ENCODE peak calls at places on chromosomes 6 and 20, in ten cellular contexts. One of them, this sample, is unnamed.

GRCh38 chr6:166313255-166314070 is 5.3 kb upstream of the PRR18 start:
- DNase-seq in naive thymus-derived CD4-positive, alpha-beta T cell: no peak
- DNase-seq in NCI-H774: peak; percentile 28
- DNase-seq in brain pericyte: no peak
- DNase-seq in neuronal stem cell: peak; percentile 31
- DNase-seq in bronchial epithelial cell: peak; percentile 18
- DNase-seq in WTC11: peak; percentile 67
- DNase-seq in NCI-H1436: peak; percentile 26
- DNase-seq in ELR: peak; percentile 61
- DNase-seq in SK-N-MC: no peak
- DNase-seq in this sample: no peak

GRCh38 chr6:150301871-150302800 is 66.7 kb upstream of the IYD start:
- DNase-seq in naive thymus-derived CD4-positive, alpha-beta T cell: no peak
- DNase-seq in NCI-H774: no peak
- DNase-seq in brain pericyte: no peak
- DNase-seq in neuronal stem cell: no peak
- DNase-seq in bronchial epithelial cell: peak; percentile 93
- DNase-seq in WTC11: no peak
- DNase-seq in NCI-H1436: no peak
- DNase-seq in ELR: peak; percentile 73
- DNase-seq in SK-N-MC: no peak
- DNase-seq in this sample: peak; percentile 78

GRCh38 chr6:36028887-36029324 is 1.3 kb downstream of the MAPK14 start:
- DNase-seq in naive thymus-derived CD4-positive, alpha-beta T cell: peak; percentile 44
- DNase-seq in NCI-H774: peak; percentile 35
- DNase-seq in brain pericyte: no peak
- DNase-seq in neuronal stem cell: peak; percentile 29
- DNase-seq in bronchial epithelial cell: peak; percentile 85
- DNase-seq in WTC11: peak; percentile 34
- DNase-seq in NCI-H1436: peak; percentile 21
- DNase-seq in ELR: peak; percentile 85
- DNase-seq in SK-N-MC: peak; percentile 77
- DNase-seq in this sample: peak; percentile 48

GRCh38 chr20:36101201-36101600 is 53.3 kb upstream of the EPB41L1 start:
- DNase-seq in naive thymus-derived CD4-positive, alpha-beta T cell: no peak
- DNase-seq in NCI-H774: peak; percentile 78
- DNase-seq in brain pericyte: no peak
- DNase-seq in neuronal stem cell: no peak
- DNase-seq in bronchial epithelial cell: no peak
- DNase-seq in WTC11: no peak
- DNase-seq in NCI-H1436: no peak
- DNase-seq in ELR: no peak
- DNase-seq in SK-N-MC: no peak
- DNase-seq in this sample: no peak

GRCh38 chr20:58852559-58853271 is at the start of gene GNAS:
- DNase-seq in naive thymus-derived CD4-positive, alpha-beta T cell: no peak
- DNase-seq in NCI-H774: peak; percentile 5
- DNase-seq in brain pericyte: no peak
- DNase-seq in neuronal stem cell: peak; percentile 72
- DNase-seq in bronchial epithelial cell: peak; percentile 27
- DNase-seq in WTC11: peak; percentile 86
- DNase-seq in NCI-H1436: no peak
- DNase-seq in ELR: peak; percentile 68
- DNase-seq in SK-N-MC: no peak
- DNase-seq in this sample: peak; percentile 11

GRCh38 chr6:158854214-158855101 is 35.3 kb upstream of the EZR start:
- DNase-seq in naive thymus-derived CD4-positive, alpha-beta T cell: peak; percentile 51
- DNase-seq in NCI-H774: no peak
- DNase-seq in brain pericyte: no peak
- DNase-seq in neuronal stem cell: no peak
- DNase-seq in bronchial epithelial cell: peak; percentile 46
- DNase-seq in WTC11: peak; percentile 52
- DNase-seq in NCI-H1436: no peak
- DNase-seq in ELR: peak; percentile 75
- DNase-seq in SK-N-MC: peak; percentile 77
- DNase-seq in this sample: peak; percentile 46

GRCh38 chr20:34110025-34111013 is 1.7 kb downstream of the EIF2S2 start:
- DNase-seq in naive thymus-derived CD4-positive, alpha-beta T cell: no peak
- DNase-seq in NCI-H774: no peak
- DNase-seq in brain pericyte: no peak
- DNase-seq in neuronal stem cell: no peak
- DNase-seq in bronchial epithelial cell: no peak
- DNase-seq in WTC11: no peak
- DNase-seq in NCI-H1436: no peak
- DNase-seq in ELR: no peak
- DNase-seq in SK-N-MC: no peak
- DNase-seq in this sample: no peak

GRCh38 chr6:161813156-161813555 is 539.3 kb upstream of the AGPAT4 start:
- DNase-seq in naive thymus-derived CD4-positive, alpha-beta T cell: no peak
- DNase-seq in NCI-H774: no peak
- DNase-seq in brain pericyte: no peak
- DNase-seq in neuronal stem cell: no peak
- DNase-seq in bronchial epithelial cell: no peak
- DNase-seq in WTC11: no peak
- DNase-seq in NCI-H1436: no peak
- DNase-seq in ELR: no peak
- DNase-seq in SK-N-MC: no peak
- DNase-seq in this sample: no peak

GRCh38 chr6:155389130-155389529 is 66.5 kb downstream of the NOX3 start:
- DNase-seq in naive thymus-derived CD4-positive, alpha-beta T cell: no peak
- DNase-seq in NCI-H774: no peak
- DNase-seq in brain pericyte: no peak
- DNase-seq in neuronal stem cell: no peak
- DNase-seq in bronchial epithelial cell: no peak
- DNase-seq in WTC11: no peak
- DNase-seq in NCI-H1436: no peak
- DNase-seq in ELR: no peak
- DNase-seq in SK-N-MC: no peak
- DNase-seq in this sample: peak; percentile 27

This sample was measured in RCC 7860.